ENCODE peak calls at places on chromosomes 3 and 15, in four cellular contexts. One of them, this sample, is unnamed.

GRCh38 chr3:145692751-145693150 is 468.2 kb downstream of the PLOD2 start:
- DNase-seq in Peyer's patch: no peak
- DNase-seq in psoas muscle: no peak
- DNase-seq in cardiac muscle cell: no peak
- DNase-seq in this sample: no peak

GRCh38 chr3:184172681-184173373 is 1.8 kb upstream of the AP2M1 start:
- DNase-seq in psoas muscle: no peak
- DNase-seq in Peyer's patch: no peak
- DNase-seq in cardiac muscle cell: no peak
- DNase-seq in this sample: no peak

GRCh38 chr3:105878061-105878460 is 9.2 kb upstream of the CBLB start:
- DNase-seq in psoas muscle: no peak
- DNase-seq in Peyer's patch: no peak
- DNase-seq in cardiac muscle cell: no peak
- DNase-seq in this sample: peak

GRCh38 chr3:67531149-67532101 is 123.0 kb downstream of the SUCLG2 start:
- DNase-seq in cardiac muscle cell: no peak
- DNase-seq in Peyer's patch: no peak
- DNase-seq in psoas muscle: no peak
- DNase-seq in this sample: no peak

GRCh38 chr3:185176756-185177359 is 24.0 kb upstream of the C3orf70 start:
- DNase-seq in psoas muscle: no peak
- DNase-seq in cardiac muscle cell: peak
- DNase-seq in Peyer's patch: no peak
- DNase-seq in this sample: no peak

GRCh38 chr3:192091831-192092230 is 630.9 kb downstream of the PYDC2 start:
- DNase-seq in cardiac muscle cell: no peak
- DNase-seq in psoas muscle: no peak
- DNase-seq in Peyer's patch: no peak
- DNase-seq in this sample: no peak

GRCh38 chr15:90099868-90100854 is 2.1 kb downstream of the IDH2 start:
- DNase-seq in psoas muscle: peak
- DNase-seq in Peyer's patch: peak
- DNase-seq in cardiac muscle cell: no peak
- DNase-seq in this sample: no peak

GRCh38 chr3:169699536-169700050 is 36.1 kb upstream of the MECOM start:
- DNase-seq in Peyer's patch: no peak
- DNase-seq in cardiac muscle cell: no peak
- DNase-seq in psoas muscle: peak
- DNase-seq in this sample: no peak

GRCh38 chr3:135905058-135905724 is 60.3 kb upstream of the PPP2R3A start:
- DNase-seq in cardiac muscle cell: peak
- DNase-seq in psoas muscle: no peak
- DNase-seq in Peyer's patch: no peak
- DNase-seq in this sample: no peak

GRCh38 chr3:150697646-150698045 is 6.1 kb downstream of the ERICH6 start:
- DNase-seq in cardiac muscle cell: no peak
- DNase-seq in Peyer's patch: no peak
- DNase-seq in psoas muscle: no peak
- DNase-seq in this sample: no peak

GRCh38 chr15:78301813-78302212 is 2.4 kb upstream of the SKIC8 start:
- DNase-seq in cardiac muscle cell: no peak
- DNase-seq in Peyer's patch: no peak
- DNase-seq in psoas muscle: no peak
- DNase-seq in this sample: no peak

GRCh38 chr15:89803941-89804800 is 10.5 kb downstream of the ANPEP start:
- DNase-seq in psoas muscle: no peak
- DNase-seq in cardiac muscle cell: no peak
- DNase-seq in Peyer's patch: no peak
- DNase-seq in this sample: no peak

GRCh38 chr3:156383433-156384025 is 171.4 kb downstream of the SSR3 start:
- DNase-seq in cardiac muscle cell: no peak
- DNase-seq in psoas muscle: no peak
- DNase-seq in Peyer's patch: no peak
- DNase-seq in this sample: no peak

GRCh38 chr15:65028921-65029735 is at the start of gene MTFMT:
- DNase-seq in cardiac muscle cell: peak
- DNase-seq in Peyer's patch: peak
- DNase-seq in psoas muscle: peak
- DNase-seq in this sample: no peak

GRCh38 chr3:122366379-122366749 is 16.7 kb downstream of the MIX23 start:
- DNase-seq in cardiac muscle cell: no peak
- DNase-seq in psoas muscle: no peak
- DNase-seq in Peyer's patch: no peak
- DNase-seq in this sample: no peak

GRCh38 chr15:59751552-59752413 is 62.7 kb upstream of the BNIP2 start:
- DNase-seq in cardiac muscle cell: peak
- DNase-seq in psoas muscle: no peak
- DNase-seq in Peyer's patch: no peak
- DNase-seq in this sample: no peak

GRCh38 chr3:100073555-100074307 is 40.6 kb downstream of the FILIP1L start:
- DNase-seq in Peyer's patch: peak
- DNase-seq in cardiac muscle cell: peak
- DNase-seq in psoas muscle: no peak
- DNase-seq in this sample: no peak
- H3K4me3 ChIP-seq in Peyer's patch: no peak
- H3K4me3 ChIP-seq in cardiac muscle cell: no peak
- H3K4me3 ChIP-seq in psoas muscle: no peak
- H3K4me3 ChIP-seq in this sample: no peak

GRCh38 chr3:187017511-187018230 is 87.3 kb downstream of the ST6GAL1 start:
- DNase-seq in psoas muscle: no peak
- DNase-seq in Peyer's patch: no peak
- DNase-seq in cardiac muscle cell: no peak
- DNase-seq in this sample: peak

GRCh38 chr3:187021748-187022402 is 91.5 kb downstream of the ST6GAL1 start:
- DNase-seq in psoas muscle: no peak
- DNase-seq in Peyer's patch: peak
- DNase-seq in cardiac muscle cell: no peak
- DNase-seq in this sample: no peak

GRCh38 chr3:187020376-187020775 is 90.0 kb downstream of the ST6GAL1 start:
- DNase-seq in Peyer's patch: no peak
- DNase-seq in psoas muscle: no peak
- DNase-seq in cardiac muscle cell: no peak
- DNase-seq in this sample: no peak

GRCh38 chr3:187016639-187017345 is 86.5 kb downstream of the ST6GAL1 start:
- DNase-seq in psoas muscle: no peak
- DNase-seq in cardiac muscle cell: no peak
- DNase-seq in Peyer's patch: no peak
- DNase-seq in this sample: peak

DNA sequence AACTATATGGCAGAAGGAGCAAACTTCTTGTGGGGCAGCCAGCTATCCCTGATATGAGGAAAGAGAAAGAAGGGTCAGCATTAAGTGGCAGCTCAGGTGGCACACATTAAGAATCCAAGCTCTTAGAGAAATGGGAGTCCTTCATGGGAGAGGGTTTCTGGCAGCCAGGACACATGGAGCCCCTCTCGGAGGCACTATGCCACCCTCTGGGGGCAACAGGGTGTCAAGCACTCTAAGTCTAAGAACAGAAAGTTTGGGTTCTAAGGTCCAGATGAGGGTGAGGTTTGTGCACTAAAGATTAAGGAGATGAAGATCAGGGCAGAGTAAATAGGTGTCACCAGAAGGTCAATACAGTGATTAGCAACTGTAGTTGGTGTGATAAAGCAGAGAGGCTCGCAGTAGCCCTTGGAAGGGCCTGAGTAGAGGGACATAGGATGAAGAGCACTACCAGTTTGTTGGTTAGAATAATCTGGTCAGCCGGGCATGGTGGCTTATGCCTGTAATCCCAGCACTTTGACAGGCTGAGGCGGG is 89.3 kb downstream of the ST6GAL1 start:
- DNase-seq in cardiac muscle cell: peak
- DNase-seq in psoas muscle: no peak
- DNase-seq in Peyer's patch: no peak
- DNase-seq in this sample: no peak
- TF ChIP-seq CTCF in cardiac muscle cell: no peak
- TF ChIP-seq CTCF in psoas muscle: no peak
- TF ChIP-seq CTCF in Peyer's patch: no peak
- TF ChIP-seq CTCF in this sample: no peak

GRCh38 chr3:12891985-12892839 is 50.8 kb upstream of the RPL32 start:
- DNase-seq in cardiac muscle cell: peak
- DNase-seq in Peyer's patch: peak
- DNase-seq in psoas muscle: peak
- DNase-seq in this sample: peak

GRCh38 chr3:12893247-12893646 is 51.9 kb upstream of the RPL32 start:
- DNase-seq in Peyer's patch: no peak
- DNase-seq in psoas muscle: peak
- DNase-seq in cardiac muscle cell: no peak
- DNase-seq in this sample: no peak

GRCh38 chr3:12890610-12891390 is 49.4 kb upstream of the RPL32 start:
- DNase-seq in psoas muscle: peak
- DNase-seq in Peyer's patch: no peak
- DNase-seq in cardiac muscle cell: no peak
- DNase-seq in this sample: no peak

GRCh38 chr3:12892840-12893189 is 51.5 kb upstream of the RPL32 start:
- DNase-seq in cardiac muscle cell: no peak
- DNase-seq in Peyer's patch: no peak
- DNase-seq in psoas muscle: peak
- DNase-seq in this sample: no peak

GRCh38 chr3:12891391-12891984 is 50.1 kb upstream of the RPL32 start:
- DNase-seq in psoas muscle: no peak
- DNase-seq in cardiac muscle cell: no peak
- DNase-seq in Peyer's patch: no peak
- DNase-seq in this sample: no peak
- H3K4me3 ChIP-seq in psoas muscle: peak
- H3K4me3 ChIP-seq in cardiac muscle cell: no peak
- H3K4me3 ChIP-seq in Peyer's patch: peak
- H3K4me3 ChIP-seq in this sample: peak

GRCh38 chr15:70362911-70363310 is 265.2 kb upstream of the TLE3 start:
- DNase-seq in Peyer's patch: peak
- DNase-seq in psoas muscle: peak
- DNase-seq in cardiac muscle cell: peak
- DNase-seq in this sample: no peak
- TF ChIP-seq CTCF in Peyer's patch: peak
- TF ChIP-seq CTCF in psoas muscle: peak
- TF ChIP-seq CTCF in cardiac muscle cell: peak
- TF ChIP-seq CTCF in this sample: peak

GRCh38 chr3:50395070-50395860 is 35.9 kb upstream of the TMEM115 start:
- DNase-seq in psoas muscle: no peak
- DNase-seq in Peyer's patch: no peak
- DNase-seq in cardiac muscle cell: no peak
- DNase-seq in this sample: no peak
- H3K4me3 ChIP-seq in psoas muscle: no peak
- H3K4me3 ChIP-seq in Peyer's patch: no peak
- H3K4me3 ChIP-seq in cardiac muscle cell: no peak
- H3K4me3 ChIP-seq in this sample: no peak

This sample was measured in epithelial cell of proximal tubule.